ENCODE peak calls at places on chromosome 4, in nine cellular contexts. One of them, this sample, is unnamed.

GRCh38 chr4:185134176-185134869 is 8.7 kb upstream of the SLC25A4 start:
- DNase-seq in tibial artery: no peak
- DNase-seq in uterus: no peak
- DNase-seq in AG09309: peak
- DNase-seq in posterior vena cava: no peak
- DNase-seq in LHCN-M2: peak
- DNase-seq in H9: no peak
- DNase-seq in A172: peak
- DNase-seq in omental fat pad: no peak
- DNase-seq in this sample: peak

GRCh38 chr4:6541789-6542188 is 33.2 kb upstream of the MAN2B2 start:
- DNase-seq in omental fat pad: no peak
- DNase-seq in A172: peak
- DNase-seq in H9: no peak
- DNase-seq in posterior vena cava: no peak
- DNase-seq in AG09309: no peak
- DNase-seq in tibial artery: no peak
- DNase-seq in uterus: no peak
- DNase-seq in LHCN-M2: no peak
- DNase-seq in this sample: no peak

GRCh38 chr4:139470997-139471665 is 17.2 kb downstream of the RAB33B start:
- DNase-seq in omental fat pad: no peak
- DNase-seq in AG09309: no peak
- DNase-seq in A172: no peak
- DNase-seq in H9: no peak
- DNase-seq in posterior vena cava: no peak
- DNase-seq in LHCN-M2: no peak
- DNase-seq in uterus: no peak
- DNase-seq in tibial artery: no peak
- DNase-seq in this sample: no peak

GRCh38 chr4:30724217-30724616 is 4.0 kb downstream of the PCDH7 start:
- DNase-seq in AG09309: no peak
- DNase-seq in tibial artery: no peak
- DNase-seq in A172: no peak
- DNase-seq in omental fat pad: no peak
- DNase-seq in LHCN-M2: no peak
- DNase-seq in posterior vena cava: no peak
- DNase-seq in H9: no peak
- DNase-seq in uterus: no peak
- DNase-seq in this sample: no peak

GRCh38 chr4:146255874-146256273 is 41.5 kb downstream of the REELD1 start:
- DNase-seq in omental fat pad: no peak
- DNase-seq in AG09309: peak
- DNase-seq in uterus: no peak
- DNase-seq in H9: no peak
- DNase-seq in LHCN-M2: peak
- DNase-seq in posterior vena cava: no peak
- DNase-seq in A172: peak
- DNase-seq in tibial artery: no peak
- DNase-seq in this sample: peak

GRCh38 chr4:66273110-66273509 is 602.8 kb upstream of the EPHA5 start:
- DNase-seq in H9: no peak
- DNase-seq in LHCN-M2: no peak
- DNase-seq in tibial artery: no peak
- DNase-seq in posterior vena cava: no peak
- DNase-seq in AG09309: no peak
- DNase-seq in A172: no peak
- DNase-seq in omental fat pad: no peak
- DNase-seq in uterus: no peak
- DNase-seq in this sample: no peak

GRCh38 chr4:131764730-131765129 is 1384.4 kb upstream of the PCDH10 start:
- DNase-seq in uterus: peak
- DNase-seq in AG09309: no peak
- DNase-seq in tibial artery: no peak
- DNase-seq in A172: no peak
- DNase-seq in LHCN-M2: no peak
- DNase-seq in posterior vena cava: peak
- DNase-seq in H9: no peak
- DNase-seq in omental fat pad: no peak
- DNase-seq in this sample: no peak

GRCh38 chr4:108116423-108117168 is 52.1 kb downstream of the LEF1 start:
- DNase-seq in A172: no peak
- DNase-seq in tibial artery: no peak
- DNase-seq in posterior vena cava: no peak
- DNase-seq in LHCN-M2: no peak
- DNase-seq in omental fat pad: no peak
- DNase-seq in AG09309: no peak
- DNase-seq in H9: no peak
- DNase-seq in uterus: no peak
- DNase-seq in this sample: no peak

GRCh38 chr4:123397276-123398150 is 918 bp downstream of the SPRY1 start:
- DNase-seq in LHCN-M2: peak
- DNase-seq in tibial artery: peak
- DNase-seq in posterior vena cava: peak
- DNase-seq in A172: no peak
- DNase-seq in omental fat pad: no peak
- DNase-seq in AG09309: no peak
- DNase-seq in H9: peak
- DNase-seq in uterus: peak
- DNase-seq in this sample: peak

GRCh38 chr4:10033191-10033881 is 12.0 kb upstream of the SLC2A9 start:
- DNase-seq in H9: no peak
- DNase-seq in omental fat pad: no peak
- DNase-seq in posterior vena cava: peak
- DNase-seq in AG09309: no peak
- DNase-seq in uterus: no peak
- DNase-seq in LHCN-M2: peak
- DNase-seq in tibial artery: peak
- DNase-seq in A172: peak
- DNase-seq in this sample: peak

GRCh38 chr4:110108470-110108869 is 89.9 kb downstream of the ELOVL6 start:
- DNase-seq in posterior vena cava: no peak
- DNase-seq in AG09309: no peak
- DNase-seq in omental fat pad: no peak
- DNase-seq in tibial artery: no peak
- DNase-seq in LHCN-M2: no peak
- DNase-seq in uterus: no peak
- DNase-seq in H9: no peak
- DNase-seq in A172: no peak
- DNase-seq in this sample: no peak

GRCh38 chr4:5503295-5503694 is 205.1 kb downstream of the EVC2 start:
- DNase-seq in AG09309: no peak
- DNase-seq in H9: no peak
- DNase-seq in omental fat pad: no peak
- DNase-seq in tibial artery: no peak
- DNase-seq in LHCN-M2: peak
- DNase-seq in uterus: no peak
- DNase-seq in posterior vena cava: no peak
- DNase-seq in A172: no peak
- DNase-seq in this sample: no peak

GRCh38 chr4:42501624-42502401 is 104.5 kb downstream of the SHISA3 start:
- DNase-seq in uterus: no peak
- DNase-seq in tibial artery: no peak
- DNase-seq in posterior vena cava: no peak
- DNase-seq in omental fat pad: no peak
- DNase-seq in AG09309: no peak
- DNase-seq in LHCN-M2: no peak
- DNase-seq in H9: no peak
- DNase-seq in A172: peak
- DNase-seq in this sample: peak

GRCh38 chr4:7433376-7434140 is 1.2 kb downstream of the PSAPL1 start:
- DNase-seq in uterus: no peak
- DNase-seq in posterior vena cava: no peak
- DNase-seq in H9: no peak
- DNase-seq in AG09309: no peak
- DNase-seq in tibial artery: no peak
- DNase-seq in A172: no peak
- DNase-seq in omental fat pad: no peak
- DNase-seq in LHCN-M2: no peak
- DNase-seq in this sample: no peak

GRCh38 chr4:153788419-153789276 is at the start of gene SFRP2:
- DNase-seq in omental fat pad: no peak
- DNase-seq in uterus: no peak
- DNase-seq in A172: no peak
- DNase-seq in AG09309: no peak
- DNase-seq in posterior vena cava: no peak
- DNase-seq in H9: peak
- DNase-seq in tibial artery: peak
- DNase-seq in LHCN-M2: no peak
- DNase-seq in this sample: no peak

GRCh38 chr4:183468210-183469095 is 24.0 kb downstream of the CDKN2AIP start:
- DNase-seq in uterus: no peak
- DNase-seq in A172: peak
- DNase-seq in AG09309: no peak
- DNase-seq in H9: no peak
- DNase-seq in omental fat pad: no peak
- DNase-seq in tibial artery: no peak
- DNase-seq in LHCN-M2: peak
- DNase-seq in posterior vena cava: no peak
- DNase-seq in this sample: peak

GRCh38 chr4:46081674-46082073 is 42.2 kb downstream of the GABRG1 start:
- DNase-seq in tibial artery: no peak
- DNase-seq in uterus: no peak
- DNase-seq in AG09309: no peak
- DNase-seq in LHCN-M2: no peak
- DNase-seq in H9: no peak
- DNase-seq in posterior vena cava: no peak
- DNase-seq in omental fat pad: no peak
- DNase-seq in A172: no peak
- DNase-seq in this sample: no peak

GRCh38 chr4:54625391-54625790 is 32.4 kb upstream of the KIT start:
- DNase-seq in H9: no peak
- DNase-seq in omental fat pad: no peak
- DNase-seq in posterior vena cava: no peak
- DNase-seq in AG09309: peak
- DNase-seq in A172: no peak
- DNase-seq in LHCN-M2: no peak
- DNase-seq in uterus: peak
- DNase-seq in tibial artery: peak
- DNase-seq in this sample: no peak

GRCh38 chr4:115575851-115576250 is 462.4 kb upstream of the NDST4 start:
- DNase-seq in A172: peak
- DNase-seq in posterior vena cava: no peak
- DNase-seq in omental fat pad: no peak
- DNase-seq in uterus: no peak
- DNase-seq in H9: no peak
- DNase-seq in tibial artery: no peak
- DNase-seq in LHCN-M2: peak
- DNase-seq in AG09309: no peak
- DNase-seq in this sample: peak

GRCh38 chr4:145709843-145710242 is 29.9 kb downstream of the C4orf51 start:
- DNase-seq in LHCN-M2: peak
- DNase-seq in AG09309: peak
- DNase-seq in uterus: no peak
- DNase-seq in A172: no peak
- DNase-seq in omental fat pad: no peak
- DNase-seq in posterior vena cava: no peak
- DNase-seq in H9: no peak
- DNase-seq in tibial artery: no peak
- DNase-seq in this sample: peak

GRCh38 chr4:150863456-150863855 is 151.6 kb downstream of the LRBA start:
- DNase-seq in H9: no peak
- DNase-seq in omental fat pad: no peak
- DNase-seq in uterus: no peak
- DNase-seq in AG09309: no peak
- DNase-seq in A172: no peak
- DNase-seq in posterior vena cava: no peak
- DNase-seq in LHCN-M2: no peak
- DNase-seq in tibial artery: no peak
- DNase-seq in this sample: no peak

GRCh38 chr4:159401791-159402380 is 299.0 kb downstream of the RAPGEF2 start:
- DNase-seq in uterus: no peak
- DNase-seq in A172: peak
- DNase-seq in H9: no peak
- DNase-seq in LHCN-M2: peak
- DNase-seq in AG09309: peak
- DNase-seq in tibial artery: no peak
- DNase-seq in omental fat pad: no peak
- DNase-seq in posterior vena cava: no peak
- DNase-seq in this sample: peak

GRCh38 chr4:121176082-121176706 is 12.1 kb upstream of the TNIP3 start:
- DNase-seq in LHCN-M2: no peak
- DNase-seq in H9: no peak
- DNase-seq in omental fat pad: no peak
- DNase-seq in A172: no peak
- DNase-seq in AG09309: no peak
- DNase-seq in uterus: no peak
- DNase-seq in posterior vena cava: no peak
- DNase-seq in tibial artery: no peak
- DNase-seq in this sample: no peak

GRCh38 chr4:56976878-56977320 is 507 bp downstream of the NOA1 start:
- DNase-seq in H9: peak
- DNase-seq in LHCN-M2: no peak
- DNase-seq in A172: no peak
- DNase-seq in omental fat pad: no peak
- DNase-seq in uterus: no peak
- DNase-seq in posterior vena cava: no peak
- DNase-seq in AG09309: no peak
- DNase-seq in tibial artery: peak
- DNase-seq in this sample: peak

GRCh38 chr4:22334155-22334554 is 181.7 kb downstream of the ADGRA3 start:
- DNase-seq in tibial artery: no peak
- DNase-seq in AG09309: no peak
- DNase-seq in H9: no peak
- DNase-seq in omental fat pad: no peak
- DNase-seq in uterus: no peak
- DNase-seq in LHCN-M2: no peak
- DNase-seq in posterior vena cava: no peak
- DNase-seq in A172: no peak
- DNase-seq in this sample: no peak

GRCh38 chr4:74805601-74806000 is 11.3 kb upstream of the BTC start:
- DNase-seq in omental fat pad: no peak
- DNase-seq in A172: peak
- DNase-seq in uterus: no peak
- DNase-seq in tibial artery: no peak
- DNase-seq in LHCN-M2: peak
- DNase-seq in posterior vena cava: no peak
- DNase-seq in H9: no peak
- DNase-seq in AG09309: no peak
- DNase-seq in this sample: peak

GRCh38 chr4:41757521-41758156 is 9.1 kb upstream of the PHOX2B start:
- DNase-seq in LHCN-M2: no peak
- DNase-seq in uterus: no peak
- DNase-seq in posterior vena cava: no peak
- DNase-seq in H9: peak
- DNase-seq in omental fat pad: no peak
- DNase-seq in AG09309: no peak
- DNase-seq in tibial artery: no peak
- DNase-seq in A172: peak
- DNase-seq in this sample: no peak

GRCh38 chr4:185683222-185683621 is 128.8 kb downstream of the SORBS2 start:
- DNase-seq in LHCN-M2: no peak
- DNase-seq in H9: no peak
- DNase-seq in omental fat pad: no peak
- DNase-seq in A172: no peak
- DNase-seq in uterus: no peak
- DNase-seq in tibial artery: no peak
- DNase-seq in AG09309: no peak
- DNase-seq in posterior vena cava: no peak
- DNase-seq in this sample: no peak

GRCh38 chr4:1039493-1040343 is 28.3 kb downstream of the FGFRL1 start:
- DNase-seq in posterior vena cava: no peak
- DNase-seq in AG09309: no peak
- DNase-seq in LHCN-M2: peak
- DNase-seq in A172: peak
- DNase-seq in uterus: peak
- DNase-seq in omental fat pad: no peak
- DNase-seq in H9: no peak
- DNase-seq in tibial artery: peak
- DNase-seq in this sample: peak

GRCh38 chr4:98609946-98610345 is 48.5 kb downstream of the TSPAN5 start:
- DNase-seq in AG09309: no peak
- DNase-seq in tibial artery: no peak
- DNase-seq in omental fat pad: no peak
- DNase-seq in posterior vena cava: no peak
- DNase-seq in A172: no peak
- DNase-seq in H9: no peak
- DNase-seq in LHCN-M2: no peak
- DNase-seq in uterus: no peak
- DNase-seq in this sample: peak

This sample was measured in choroid plexus epithelial cell.